ENCODE peak calls at places on chromosomes 13 and 19, in ten cellular contexts. P is GM04504; R is stromal cell of bone marrow; T is germinal center; M is DMS79; X is activated T-helper 1 cell treated with anti-CD3 and anti-CD28 coated beads, Interleukin-12 subunit alpha, Interleukin-12 subunit beta, Interleukin-2, Interleukin-4 antibody, amounts not matched to agents 30 ng/mL and 10 ng/mL and 1 ng/mL, durations not matched to agents 14 hours and 24 hours and 36 hours; S is NCI-H1105; Z is CD4-positive, CD25-positive, alpha-beta regulatory T cell; N is activated CD4-positive, alpha-beta memory T cell treated with anti-CD3 and anti-CD28 coated beads, Interleukin-2, amount 10 ng/mL, durations not matched to agents 7 days and 5 days; I is AG20443. Q is an unnamed sample.

GRCh38 chr13:31815361-31816144 is 76.2 kb downstream of the RXFP2 start:
- DNase-seq in I (no peak), P (no peak), M (no peak), N (no peak), R (no peak), S (no peak), X (no peak), Z (no peak), T (no peak), Q (no peak)

GRCh38 chr13:41763772-41764171 is 197.1 kb downstream of the VWA8 start:
- DNase-seq in I (no peak), Z (no peak), X (no peak), M (no peak), P (no peak), S (no peak), R (no peak), T (no peak), N (no peak), Q (no peak)

GRCh38 chr19:17469092-17469370 is 1.3 kb upstream of the SLC27A1 start:
- DNase-seq in T (no peak), I (no peak), N (no peak), M (no peak), P (no peak), R (no peak), X (no peak), S (no peak), Z (no peak), Q (no peak)

GRCh38 chr19:47713046-47714021 is at the start of gene EHD2:
- DNase-seq in N (peak), I (peak), S (no peak), X (peak), R (peak), T (peak), Z (peak), P (peak), M (no peak), Q (peak)

GRCh38 chr19:48943081-48943480 is 9.6 kb downstream of the DHDH start:
- DNase-seq in I (no peak), T (no peak), N (no peak), M (no peak), R (no peak), S (no peak), X (no peak), Z (no peak), P (no peak), Q (no peak)

GRCh38 chr13:101140087-101140770 is 276.1 kb downstream of the NALCN start:
- DNase-seq in T (no peak), P (no peak), Z (no peak), X (no peak), M (no peak), S (no peak), I (no peak), N (no peak), R (no peak), Q (no peak)

GRCh38 chr19:41233748-41234240 is 14.8 kb downstream of the AXL start:
- DNase-seq in Z (no peak), N (no peak), S (no peak), I (no peak), M (no peak), P (no peak), T (no peak), R (no peak), X (no peak), Q (no peak)

GRCh38 chr19:29431332-29431731 is 94.5 kb upstream of the VSTM2B start:
- DNase-seq in I (no peak), P (no peak), N (no peak), M (no peak), T (no peak), S (no peak), R (no peak), X (no peak), Z (no peak), Q (no peak)

GRCh38 chr13:61162106-61162505 is 253.5 kb downstream of the PCDH20 start:
- DNase-seq in I (no peak), M (no peak), X (no peak), S (no peak), T (no peak), R (no peak), N (no peak), Z (no peak), P (no peak), Q (no peak)

GRCh38 chr13:74966814-74967213 is 515.2 kb downstream of the TBC1D4 start:
- DNase-seq in T (no peak), X (no peak), S (no peak), R (peak), I (peak), N (no peak), P (peak), M (no peak), Z (no peak), Q (no peak)

GRCh38 chr13:113861433-113862030 is 2.3 kb downstream of the GAS6 start:
- DNase-seq in Z (no peak), M (peak), S (no peak), I (no peak), P (no peak), R (no peak), N (no peak), X (no peak), T (no peak), Q (no peak)

GRCh38 chr13:110199046-110199831 is 107.7 kb downstream of the COL4A1 start:
- DNase-seq in R (no peak), M (no peak), X (no peak), S (no peak), N (no peak), P (no peak), T (no peak), I (no peak), Z (no peak), Q (no peak)

GRCh38 chr19:39224910-39225309 is 19.9 kb downstream of the IFNL3 start:
- DNase-seq in T (no peak), X (no peak), Z (no peak), N (no peak), S (no peak), P (no peak), M (no peak), I (no peak), R (no peak), Q (no peak)

GRCh38 chr19:2361259-2362038 is 1.4 kb downstream of the TMPRSS9 start:
- DNase-seq in X (no peak), T (no peak), R (no peak), S (no peak), M (no peak), P (no peak), I (no peak), Z (no peak), N (no peak), Q (no peak)

GRCh38 chr13:49643003-49643651 is 14.8 kb downstream of the ARL11 start:
- DNase-seq in M (no peak), T (peak), S (no peak), X (no peak), Z (no peak), I (no peak), N (no peak), R (no peak), P (no peak), Q (no peak)

GRCh38 chr13:85497652-85498051 is 301.6 kb downstream of the SLITRK6 start:
- DNase-seq in M (no peak), P (peak), T (no peak), S (no peak), X (no peak), Z (no peak), I (peak), N (no peak), R (peak), Q (no peak)

GRCh38 chr19:49441210-49441959 is at the start of gene SLC17A7:
- DNase-seq in N (peak), M (peak), R (no peak), Z (peak), T (peak), S (peak), X (peak), I (peak), P (no peak), Q (no peak)

GRCh38 chr13:40518481-40518882 is 148.0 kb downstream of the FOXO1 start:
- DNase-seq in S (no peak), T (no peak), R (no peak), Z (peak), I (no peak), N (peak), M (no peak), P (no peak), X (peak), Q (peak)

GRCh38 chr19:42052241-42052863 is 17.7 kb downstream of the GRIK5 start:
- DNase-seq in T (no peak), R (no peak), Z (no peak), M (peak), N (no peak), S (no peak), P (no peak), X (no peak), I (no peak), Q (no peak)

GRCh38 chr13:105936816-105937215 is 598.6 kb downstream of the EFNB2 start:
- DNase-seq in T (no peak), I (no peak), X (no peak), P (no peak), M (no peak), R (no peak), S (no peak), Z (no peak), N (no peak), Q (no peak)

GRCh38 chr13:49995535-49996165 is 1.2 kb upstream of the TRIM13 start:
- DNase-seq in P (no peak), I (no peak), N (no peak), R (no peak), X (no peak), S (no peak), T (no peak), Z (peak), M (no peak), Q (peak)

GRCh38 chr13:99277629-99278028 is 19.4 kb upstream of the GPR18 start:
- DNase-seq in I (no peak), S (no peak), P (no peak), M (no peak), T (no peak), X (no peak), Z (no peak), N (no peak), R (no peak), Q (no peak)

GRCh38 chr13:25686831-25687495 is 315.2 kb downstream of the ATP8A2 start:
- DNase-seq in Z (no peak), I (no peak), X (no peak), P (no peak), T (no peak), N (no peak), S (no peak), R (no peak), M (peak), Q (no peak)

GRCh38 chr13:98506343-98507059 is 70.4 kb downstream of the STK24 start:
- DNase-seq in R (no peak), I (no peak), P (no peak), T (no peak), N (peak), S (no peak), X (no peak), Z (no peak), M (no peak), Q (no peak)

GRCh38 chr13:32033744-32034143 is 2.2 kb downstream of the FRY start:
- DNase-seq in P (no peak), I (no peak), T (no peak), S (peak), R (no peak), M (no peak), N (no peak), X (no peak), Z (no peak), Q (no peak)

GRCh38 chr19:54137913-54138776 is 583 bp downstream of the CNOT3 start:
- DNase-seq in P (no peak), R (no peak), N (peak), M (no peak), X (no peak), S (peak), T (peak), Z (peak), I (peak), Q (no peak)

GRCh38 chr19:58361900-58362271 is 665 bp downstream of the ZNF497 start:
- DNase-seq in S (no peak), I (peak), Z (peak), P (no peak), T (peak), X (no peak), R (no peak), N (peak), M (peak), Q (no peak)

GRCh38 chr19:13634658-13635057 is 128.4 kb upstream of the CACNA1A start:
- DNase-seq in R (no peak), S (no peak), X (no peak), Z (no peak), P (no peak), N (no peak), I (no peak), T (no peak), M (no peak), Q (no peak)

GRCh38 chr19:3392480-3392879 is 26.1 kb downstream of the NFIC start:
- DNase-seq in P (no peak), T (no peak), M (no peak), Z (no peak), R (no peak), S (no peak), X (no peak), N (no peak), I (no peak), Q (no peak)

GRCh38 chr19:42466521-42467436 is 24.0 kb upstream of the CXCL17 start:
- DNase-seq in P (no peak), N (no peak), Z (peak), M (no peak), T (peak), I (no peak), R (no peak), X (no peak), S (no peak), Q (no peak)